ENCODE peak calls at places on chromosome 17, in ten cellular contexts. Y is mammary epithelial cell; F is CD4-positive, alpha-beta memory T cell; L is DND-41; D is choroid plexus epithelial cell; V is left ventricle myocardium inferior; N is heart left ventricle; Z is right cardiac atrium; R is lower leg skin; S is fibroblast of villous mesenchyme. C is an unnamed sample.

GRCh38 chr17:63370696-63371095 is 75.4 kb downstream of the CYB561 start:
- DNase-seq in L (no peak), Y (no peak), S (no peak), F (no peak), V (no peak), N (no peak), D (no peak), R (no peak), Z (no peak), C (no peak)

GRCh38 chr17:4881761-4882555 is 17.4 kb upstream of the C17orf107 start:
- DNase-seq in F (peak; percentile 65), N (peak; percentile 43), S (peak; percentile 33), D (peak; percentile 61), Z (peak; percentile 74), R (no peak), Y (peak; percentile 63), L (peak; percentile 26), V (peak; percentile 58), C (peak; percentile 23)

GRCh38 chr17:57033296-57033695 is 51.8 kb upstream of the AKAP1 start:
- DNase-seq in S (no peak), Z (no peak), R (no peak), Y (no peak), D (peak; percentile 42), V (no peak), F (no peak), N (peak; percentile 47), L (no peak), C (no peak)

GRCh38 chr17:61411114-61411943 is 11.7 kb downstream of the TBX2 start:
- DNase-seq in S (peak; percentile 80), Y (peak; percentile 48), Z (peak; percentile 86), V (no peak), D (peak; percentile 61), L (no peak), F (no peak), N (peak; percentile 68), R (peak; percentile 17), C (no peak)

GRCh38 chr17:36934144-36934758 is 3.0 kb upstream of the LHX1 start:
- DNase-seq in Z (no peak), R (no peak), D (no peak), Y (no peak), L (no peak), N (no peak), F (peak; percentile 10), S (no peak), V (no peak), C (no peak)

GRCh38 chr17:16941072-16941641 is 30.8 kb downstream of the TNFRSF13B start:
- DNase-seq in Y (no peak), N (no peak), R (no peak), D (no peak), S (no peak), F (no peak), L (no peak), Z (no peak), V (no peak), C (no peak)

GRCh38 chr17:19311421-19312215 is 50.9 kb downstream of the B9D1 start:
- DNase-seq in V (no peak), S (no peak), Z (no peak), R (no peak), N (peak; percentile 52), L (no peak), F (no peak), D (peak; percentile 39), Y (no peak), C (no peak)

GRCh38 chr17:8844229-8845218 is 22.9 kb downstream of the PIK3R6 start:
- DNase-seq in V (no peak), F (no peak), N (no peak), Z (no peak), R (no peak), D (no peak), L (no peak), Y (no peak), S (no peak), C (no peak)

GRCh38 chr17:61479493-61480413 is 27.5 kb downstream of the TBX4 start:
- DNase-seq in D (no peak), Z (no peak), F (no peak), L (no peak), V (no peak), S (no peak), R (no peak), N (no peak), Y (no peak), C (no peak)

GRCh38 chr17:46175891-46176290 is 17.3 kb downstream of the KANSL1 start:
- DNase-seq in V (no peak), L (no peak), N (no peak), Z (no peak), R (no peak), Y (no peak), D (no peak), F (no peak), S (no peak), C (no peak)

DNA sequence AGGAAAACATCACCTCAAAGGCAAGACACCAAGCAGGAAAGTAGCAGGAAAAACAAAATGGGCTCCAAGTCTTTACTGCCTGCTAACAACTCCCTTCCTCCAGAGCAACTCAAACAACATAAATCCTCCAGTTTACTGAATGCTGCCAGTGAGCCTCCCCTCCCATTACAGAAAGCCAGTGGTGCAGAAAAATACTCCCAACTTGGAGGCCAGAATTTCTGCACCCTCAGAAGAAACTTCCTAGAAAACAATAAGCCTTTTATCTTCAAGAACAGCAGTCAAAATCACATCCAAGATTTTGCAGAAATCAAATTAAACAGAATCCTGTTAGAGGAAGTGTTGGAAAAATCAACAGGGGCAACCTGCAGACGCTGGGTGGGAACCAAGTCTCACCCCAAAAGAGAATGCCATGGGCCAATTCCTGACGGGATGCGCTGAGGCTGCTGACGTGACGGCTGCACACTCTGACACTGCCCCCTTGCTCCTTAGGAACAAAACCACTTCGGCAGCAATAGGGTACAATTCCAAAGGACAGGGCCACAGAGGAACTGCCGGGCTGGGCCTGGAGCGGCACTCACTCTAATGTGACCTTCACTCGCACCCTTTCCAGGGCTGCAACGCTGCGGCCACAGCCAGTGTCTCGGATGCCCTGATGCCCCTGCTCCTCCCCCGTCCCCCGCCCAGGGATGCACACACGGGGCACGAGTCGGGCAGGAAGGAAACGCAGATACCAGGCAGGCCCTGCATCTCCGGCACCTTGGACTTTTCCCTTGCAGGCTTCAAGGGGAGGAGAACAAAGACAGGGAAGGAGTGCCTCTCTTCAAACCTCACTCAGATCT is 2.6 kb downstream of the PITPNA start:
- DNase-seq in L (no peak), Y (no peak), Z (no peak), N (no peak), F (no peak), R (no peak), V (no peak), D (no peak), S (no peak), C (no peak)
- H3K4me3 ChIP-seq in L (no peak overlapping the region), Y (no peak overlapping the region), Z (no peak overlapping the region), N (no peak overlapping the region), F (no peak overlapping the region), R (no peak overlapping the region), V (no peak overlapping the region), D (no peak overlapping the region), S (no peak overlapping the region), C (no peak overlapping the region)

DNA sequence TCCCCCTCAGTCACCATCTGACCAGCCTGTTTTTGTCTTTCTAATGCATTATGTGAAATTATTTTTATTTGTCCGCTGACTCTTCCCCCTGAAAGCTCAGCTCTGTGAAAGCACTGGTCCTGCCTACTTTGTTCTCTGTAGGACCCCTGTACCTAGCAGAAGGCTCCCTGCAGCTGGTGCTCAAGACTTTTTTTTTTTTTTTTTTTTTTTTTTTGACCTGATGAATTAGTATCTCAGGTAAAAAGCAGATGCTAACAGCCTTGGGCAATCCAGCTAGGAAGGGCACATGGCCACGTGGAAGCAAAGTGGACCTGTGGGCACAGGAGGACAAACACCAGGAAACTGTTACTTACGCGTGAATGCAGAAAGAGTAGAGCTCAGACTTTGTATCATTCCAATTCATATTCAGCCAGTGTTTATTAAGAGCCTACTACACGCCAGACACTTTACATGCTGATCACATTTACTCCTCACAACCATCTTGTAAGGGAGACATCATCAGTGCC is 629 bp upstream of the UNC119 start:
- DNase-seq in V (no peak), N (no peak), S (no peak), Z (no peak), Y (no peak), F (no peak), L (no peak), D (no peak), R (no peak), C (no peak)
- H3K4me3 ChIP-seq in V (peak overlapping the region; percentile 96), N (peak overlapping the region; percentile 85), S (peak overlapping the region; percentile 44), Z (peak overlapping the region; percentile 66), Y (no peak overlapping the region), F (peak overlapping the region; percentile 66), L (no peak overlapping the region), D (peak overlapping the region; percentile 80), R (no peak overlapping the region), C (peak overlapping the region; percentile 18)

GRCh38 chr17:51650202-51650601 is 389.9 kb downstream of the UTP18 start:
- DNase-seq in N (no peak), L (no peak), V (no peak), Y (no peak), R (no peak), F (no peak), S (no peak), D (no peak), Z (no peak), C (no peak)
- H3K4me3 ChIP-seq in N (no peak overlapping the region), L (no peak overlapping the region), V (no peak overlapping the region), Y (no peak overlapping the region), R (no peak overlapping the region), F (no peak overlapping the region), S (no peak overlapping the region), D (no peak overlapping the region), Z (no peak overlapping the region), C (no peak overlapping the region)

GRCh38 chr17:38886643-38887010 is 16.8 kb downstream of the LASP1 start:
- DNase-seq in R (no peak), L (no peak), V (no peak), S (no peak), N (no peak), D (no peak), Z (peak; percentile 31), F (no peak), Y (no peak), C (no peak)

GRCh38 chr17:38885728-38886642 is 16.1 kb downstream of the LASP1 start:
- DNase-seq in V (no peak), Z (peak; percentile 20), L (no peak), F (no peak), R (no peak), Y (no peak), N (no peak), S (no peak), D (peak; percentile 77), C (peak; percentile 63)

GRCh38 chr17:38881600-38882191 is 11.8 kb downstream of the LASP1 start:
- DNase-seq in D (peak; percentile 95), L (no peak), Z (peak; percentile 90), N (peak; percentile 69), V (peak; percentile 67), F (no peak), S (peak; percentile 95), R (peak; percentile 60), Y (no peak), C (no peak)

GRCh38 chr17:38885044-38885727 is 15.3 kb downstream of the LASP1 start:
- DNase-seq in R (no peak), L (no peak), N (no peak), D (no peak), V (no peak), F (no peak), S (no peak), Z (peak; percentile 42), Y (no peak), C (no peak)

GRCh38 chr17:38883592-38884526 is 14.0 kb downstream of the LASP1 start:
- DNase-seq in D (peak; percentile 51), Y (peak; percentile 72), V (no peak), L (no peak), R (no peak), Z (peak; percentile 79), F (no peak), N (peak; percentile 69), S (no peak), C (peak; percentile 60)
- H3K4me3 ChIP-seq in D (no peak overlapping the region), Y (no peak overlapping the region), V (peak overlapping the region; percentile 18), L (no peak overlapping the region), R (no peak overlapping the region), Z (peak overlapping the region; percentile 4), F (no peak overlapping the region), N (peak overlapping the region; percentile 15), S (no peak overlapping the region), C (no peak overlapping the region)

C was measured in Jurkat, Clone E6-1.